ENCODE peak calls at places on chromosomes 16 and 17, in four cellular contexts. One of them, this sample, is unnamed.

GRCh38 chr17:74677558-74678466 is 34.9 kb downstream of the CD300LF start:
- DNase-seq in GM12878: no peak
- DNase-seq in K562: no peak
- DNase-seq in HepG2: no peak
- DNase-seq in this sample: no peak

GRCh38 chr17:46191332-46192210 is 1.7 kb downstream of the KANSL1 start:
- DNase-seq in GM12878: no peak
- DNase-seq in K562: peak; percentile 52
- DNase-seq in HepG2: peak; percentile 58
- DNase-seq in this sample: peak; percentile 41

GRCh38 chr16:16146380-16147315 is 76.6 kb downstream of the ABCC6 start:
- DNase-seq in GM12878: no peak
- DNase-seq in K562: no peak
- DNase-seq in HepG2: no peak
- DNase-seq in this sample: no peak

GRCh38 chr16:31134625-31135534 is 647 bp downstream of the PRSS8 start:
- DNase-seq in GM12878: no peak
- DNase-seq in K562: peak; percentile 19
- DNase-seq in HepG2: no peak
- DNase-seq in this sample: no peak

GRCh38 chr17:1972429-1973160 is 52.5 kb downstream of the RTN4RL1 start:
- DNase-seq in GM12878: no peak
- DNase-seq in K562: no peak
- DNase-seq in HepG2: no peak
- DNase-seq in this sample: peak; percentile 37

GRCh38 chr16:75506567-75506966 is 11.3 kb upstream of the CHST6 start:
- DNase-seq in GM12878: no peak
- DNase-seq in K562: no peak
- DNase-seq in HepG2: peak; percentile 79
- DNase-seq in this sample: no peak

GRCh38 chr16:74268372-74268782 is 28.2 kb upstream of the PSMD7 start:
- DNase-seq in GM12878: no peak
- DNase-seq in K562: no peak
- DNase-seq in HepG2: no peak
- DNase-seq in this sample: peak; percentile 39

GRCh38 chr16:80997139-80997798 is 9.4 kb downstream of the CMC2 start:
- DNase-seq in GM12878: peak; percentile 66
- DNase-seq in K562: no peak
- DNase-seq in HepG2: peak; percentile 83
- DNase-seq in this sample: no peak

GRCh38 chr17:77489898-77490265 is 349.1 kb downstream of the SEC14L1 start:
- DNase-seq in GM12878: no peak
- DNase-seq in K562: no peak
- DNase-seq in HepG2: no peak
- DNase-seq in this sample: no peak

GRCh38 chr16:30351586-30352419 is 3.3 kb downstream of the CD2BP2 start:
- DNase-seq in GM12878: no peak
- DNase-seq in K562: no peak
- DNase-seq in HepG2: no peak
- DNase-seq in this sample: no peak

GRCh38 chr17:57086069-57086930 is 1.3 kb downstream of the AKAP1 start:
- DNase-seq in GM12878: no peak
- DNase-seq in K562: peak; percentile 44
- DNase-seq in HepG2: peak; percentile 88
- DNase-seq in this sample: peak; percentile 43

GRCh38 chr16:87309912-87310485 is 7.2 kb downstream of the C16orf95 start:
- DNase-seq in GM12878: no peak
- DNase-seq in K562: no peak
- DNase-seq in HepG2: no peak
- DNase-seq in this sample: no peak

GRCh38 chr17:13550291-13550690 is 51.4 kb downstream of the HS3ST3A1 start:
- DNase-seq in GM12878: no peak
- DNase-seq in K562: no peak
- DNase-seq in HepG2: no peak
- DNase-seq in this sample: no peak

DNA sequence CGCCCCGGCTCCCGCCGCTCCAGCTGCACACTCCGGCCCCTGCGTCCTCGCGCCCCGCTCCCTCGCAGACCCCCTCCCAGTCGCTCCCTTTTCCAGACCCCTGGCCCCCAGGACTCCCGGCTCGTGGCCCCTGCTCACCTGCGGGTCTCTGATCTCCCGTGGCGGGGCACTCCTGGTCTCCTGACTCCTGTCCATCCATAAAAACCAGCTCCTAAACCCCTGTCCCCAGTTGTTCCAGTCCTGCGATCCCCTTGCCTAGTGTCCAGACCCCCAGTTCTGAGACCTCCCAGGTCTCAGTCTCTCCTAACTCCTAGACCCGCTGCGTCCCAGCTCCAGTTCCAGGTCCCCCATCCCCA is 294 bp downstream of the SNX29 start:
- DNase-seq in GM12878: no peak
- DNase-seq in K562: no peak
- DNase-seq in HepG2: no peak
- DNase-seq in this sample: no peak
- TF ChIP-seq FOXM1 in GM12878: no peak
- TF ChIP-seq FOXM1 in K562: no peak
- TF ChIP-seq FOXM1 in HepG2: no peak
- TF ChIP-seq FOXM1 in this sample: no peak

GRCh38 chr17:17751489-17751995 is 70.3 kb downstream of the RAI1 start:
- DNase-seq in GM12878: no peak
- DNase-seq in K562: no peak
- DNase-seq in HepG2: no peak
- DNase-seq in this sample: no peak

GRCh38 chr17:17749921-17750320 is 68.7 kb downstream of the RAI1 start:
- DNase-seq in GM12878: peak; percentile 51
- DNase-seq in K562: peak; percentile 66
- DNase-seq in HepG2: peak; percentile 36
- DNase-seq in this sample: peak; percentile 68

GRCh38 chr17:17751996-17752821 is 71.0 kb downstream of the RAI1 start:
- DNase-seq in GM12878: peak; percentile 74
- DNase-seq in K562: peak; percentile 96
- DNase-seq in HepG2: peak; percentile 91
- DNase-seq in this sample: peak; percentile 98

GRCh38 chr17:17749025-17749772 is 67.9 kb downstream of the RAI1 start:
- DNase-seq in GM12878: no peak
- DNase-seq in K562: no peak
- DNase-seq in HepG2: no peak
- DNase-seq in this sample: no peak

GRCh38 chr17:17750881-17751280 is 69.6 kb downstream of the RAI1 start:
- DNase-seq in GM12878: peak; percentile 47
- DNase-seq in K562: no peak
- DNase-seq in HepG2: no peak
- DNase-seq in this sample: no peak
- TF ChIP-seq BHLHE40 in GM12878: no peak
- TF ChIP-seq BHLHE40 in K562: no peak
- TF ChIP-seq BHLHE40 in HepG2: no peak
- TF ChIP-seq BHLHE40 in this sample: no peak

GRCh38 chr17:66726846-66727245 is 108.1 kb upstream of the CACNG5 start:
- DNase-seq in GM12878: no peak
- DNase-seq in K562: no peak
- DNase-seq in HepG2: no peak
- DNase-seq in this sample: no peak

GRCh38 chr17:66733759-66734158 is 101.2 kb upstream of the CACNG5 start:
- DNase-seq in GM12878: no peak
- DNase-seq in K562: no peak
- DNase-seq in HepG2: peak; percentile 15
- DNase-seq in this sample: no peak

GRCh38 chr17:66734544-66734943 is 100.4 kb upstream of the CACNG5 start:
- DNase-seq in GM12878: no peak
- DNase-seq in K562: no peak
- DNase-seq in HepG2: no peak
- DNase-seq in this sample: no peak

GRCh38 chr17:66727634-66728570 is 107.0 kb upstream of the CACNG5 start:
- DNase-seq in GM12878: no peak
- DNase-seq in K562: peak; percentile 57
- DNase-seq in HepG2: peak; percentile 47
- DNase-seq in this sample: peak; percentile 75

GRCh38 chr17:66730497-66730923 is 104.4 kb upstream of the CACNG5 start:
- DNase-seq in GM12878: no peak
- DNase-seq in K562: no peak
- DNase-seq in HepG2: no peak
- DNase-seq in this sample: no peak
- TF ChIP-seq FOXM1 in GM12878: no peak
- TF ChIP-seq FOXM1 in K562: no peak
- TF ChIP-seq FOXM1 in HepG2: no peak
- TF ChIP-seq FOXM1 in this sample: no peak

GRCh38 chr16:56547120-56547948 is 17.5 kb upstream of the MT4 start:
- DNase-seq in GM12878: no peak
- DNase-seq in K562: no peak
- DNase-seq in HepG2: no peak
- DNase-seq in this sample: no peak
- TF ChIP-seq BHLHE40 in GM12878: no peak
- TF ChIP-seq BHLHE40 in K562: no peak
- TF ChIP-seq BHLHE40 in HepG2: no peak
- TF ChIP-seq BHLHE40 in this sample: no peak

GRCh38 chr17:35119370-35120185 is at the start of gene RAD51D:
- DNase-seq in GM12878: peak; percentile 33
- DNase-seq in K562: peak; percentile 92
- DNase-seq in HepG2: peak; percentile 60
- DNase-seq in this sample: peak; percentile 83

GRCh38 chr17:35121315-35121714 is at the start of gene FNDC8:
- DNase-seq in GM12878: no peak
- DNase-seq in K562: no peak
- DNase-seq in HepG2: no peak
- DNase-seq in this sample: no peak

GRCh38 chr17:35116845-35117244 is 2.8 kb downstream of the RAD51D start:
- DNase-seq in GM12878: no peak
- DNase-seq in K562: no peak
- DNase-seq in HepG2: no peak
- DNase-seq in this sample: no peak

GRCh38 chr17:35117984-35118383 is 1.7 kb downstream of the RAD51D start:
- DNase-seq in GM12878: peak; percentile 45
- DNase-seq in K562: no peak
- DNase-seq in HepG2: peak; percentile 19
- DNase-seq in this sample: no peak
- TF ChIP-seq FOXM1 in GM12878: no peak
- TF ChIP-seq FOXM1 in K562: no peak
- TF ChIP-seq FOXM1 in HepG2: no peak
- TF ChIP-seq FOXM1 in this sample: no peak

DNA sequence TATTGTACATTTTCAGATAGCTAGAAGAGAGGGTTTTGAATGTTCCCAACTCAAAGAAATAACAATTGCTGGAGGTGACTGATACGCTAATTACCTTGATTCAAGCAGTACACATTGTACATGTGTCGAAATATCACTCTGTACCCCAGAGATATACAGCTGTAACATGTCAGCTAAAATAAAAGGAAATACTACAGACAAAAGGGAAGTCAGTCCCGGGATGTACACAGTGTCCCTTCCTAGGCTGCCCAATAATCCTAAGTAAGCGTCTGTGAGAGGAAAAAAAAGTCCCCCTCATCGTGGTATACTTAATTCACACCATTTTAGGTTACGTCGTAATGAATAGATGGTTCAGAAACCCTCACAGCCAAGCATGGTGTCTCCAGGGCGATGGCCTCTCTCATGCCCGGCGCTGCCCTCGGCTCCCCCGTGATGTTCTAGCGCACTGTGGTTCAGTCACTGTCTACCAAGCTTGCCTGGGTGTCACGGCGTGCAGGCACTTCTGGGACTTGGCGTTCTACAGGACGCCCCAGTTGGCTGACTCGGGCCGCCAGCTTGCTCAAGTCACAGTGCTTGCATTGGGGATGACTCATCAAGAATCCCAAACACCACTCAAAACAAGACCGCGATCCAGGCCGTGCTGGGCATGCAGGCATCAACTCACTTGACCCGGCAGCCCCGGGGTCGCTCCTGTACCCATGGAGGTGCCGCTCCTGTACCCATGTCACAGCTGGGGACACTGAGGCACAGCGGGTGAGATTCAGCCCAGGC is 27.6 kb downstream of the CCDC40 start:
- DNase-seq in GM12878: no peak
- DNase-seq in K562: peak; percentile 67
- DNase-seq in HepG2: peak; percentile 81
- DNase-seq in this sample: no peak
- TF ChIP-seq BHLHE40 in GM12878: no peak
- TF ChIP-seq BHLHE40 in K562: no peak
- TF ChIP-seq BHLHE40 in HepG2: no peak
- TF ChIP-seq BHLHE40 in this sample: no peak

DNA sequence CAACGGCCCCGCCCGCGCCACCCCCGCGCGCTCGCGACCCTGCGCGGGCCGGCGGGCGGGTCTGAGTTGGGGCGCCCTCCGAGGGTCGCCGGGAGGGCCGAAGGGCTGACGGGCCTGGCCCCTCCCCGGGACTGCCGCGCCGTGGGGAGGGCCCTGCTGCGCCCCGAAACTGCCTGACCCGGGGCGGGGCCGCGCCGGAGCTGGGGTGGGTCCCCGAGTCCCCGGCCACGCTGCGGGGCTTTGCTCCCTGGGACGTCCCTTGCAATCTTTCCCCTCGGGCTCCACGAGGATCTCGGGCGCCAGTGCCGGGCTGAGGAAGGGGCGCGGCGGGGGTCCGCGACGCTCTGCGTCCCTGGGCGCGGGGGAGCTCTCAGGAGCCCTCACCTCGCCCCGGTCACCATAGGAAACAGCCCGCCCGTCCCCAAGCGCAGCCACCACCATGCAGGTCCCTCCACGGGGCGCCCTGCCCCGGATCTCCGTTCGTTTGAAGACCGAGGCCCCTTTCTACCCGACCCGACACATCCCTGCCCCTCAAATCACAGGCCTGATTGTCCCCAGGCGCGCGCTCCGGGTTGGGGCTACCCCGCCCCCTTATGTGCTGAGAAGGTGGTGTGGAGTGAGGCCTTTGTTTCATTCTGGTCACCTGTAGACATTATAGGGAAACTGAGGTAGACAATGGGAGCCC is 527 bp upstream of the ACTG1 start:
- DNase-seq in GM12878: no peak
- DNase-seq in K562: peak; percentile 51
- DNase-seq in HepG2: peak; percentile 80
- DNase-seq in this sample: peak; percentile 53
- TF ChIP-seq FOXM1 in GM12878: no peak
- TF ChIP-seq FOXM1 in K562: no peak
- TF ChIP-seq FOXM1 in HepG2: peak; percentile 41
- TF ChIP-seq FOXM1 in this sample: peak; percentile 36